ENCODE peak calls at places on chromosomes 6 and 20, in nine cellular contexts. One of them, this sample, is unnamed.

GRCh38 chr6:55643868-55644267 is 64.9 kb upstream of the HMGCLL1 start:
- DNase-seq in GM06990: no peak
- DNase-seq in choroid plexus epithelial cell: peak
- DNase-seq in cardiac fibroblast: peak
- DNase-seq in A673: peak
- DNase-seq in heart left ventricle: no peak
- DNase-seq in H1: no peak
- DNase-seq in GM12865: no peak
- DNase-seq in dorsolateral prefrontal cortex: no peak
- DNase-seq in this sample: no peak

GRCh38 chr20:48697845-48698491 is 129.8 kb downstream of the PREX1 start:
- DNase-seq in choroid plexus epithelial cell: peak
- DNase-seq in H1: no peak
- DNase-seq in A673: peak
- DNase-seq in heart left ventricle: peak
- DNase-seq in cardiac fibroblast: peak
- DNase-seq in GM06990: no peak
- DNase-seq in GM12865: no peak
- DNase-seq in dorsolateral prefrontal cortex: no peak
- DNase-seq in this sample: peak

GRCh38 chr20:18360601-18361000 is 72.3 kb downstream of the ZNF133 start:
- DNase-seq in dorsolateral prefrontal cortex: no peak
- DNase-seq in heart left ventricle: no peak
- DNase-seq in cardiac fibroblast: no peak
- DNase-seq in choroid plexus epithelial cell: no peak
- DNase-seq in GM06990: no peak
- DNase-seq in GM12865: no peak
- DNase-seq in H1: no peak
- DNase-seq in A673: no peak
- DNase-seq in this sample: no peak

GRCh38 chr6:70371454-70372105 is 41.7 kb upstream of the FAM135A start:
- DNase-seq in GM12865: peak
- DNase-seq in dorsolateral prefrontal cortex: no peak
- DNase-seq in GM06990: peak
- DNase-seq in A673: peak
- DNase-seq in H1: no peak
- DNase-seq in cardiac fibroblast: peak
- DNase-seq in heart left ventricle: no peak
- DNase-seq in choroid plexus epithelial cell: peak
- DNase-seq in this sample: peak

GRCh38 chr6:30447237-30447636 is 42.1 kb upstream of the HLA-E start:
- DNase-seq in heart left ventricle: no peak
- DNase-seq in cardiac fibroblast: peak
- DNase-seq in H1: peak
- DNase-seq in choroid plexus epithelial cell: peak
- DNase-seq in dorsolateral prefrontal cortex: no peak
- DNase-seq in GM06990: no peak
- DNase-seq in GM12865: no peak
- DNase-seq in A673: peak
- DNase-seq in this sample: no peak

GRCh38 chr6:37668251-37668650 is 29.4 kb downstream of the MDGA1 start:
- DNase-seq in choroid plexus epithelial cell: no peak
- DNase-seq in heart left ventricle: no peak
- DNase-seq in H1: no peak
- DNase-seq in A673: no peak
- DNase-seq in cardiac fibroblast: peak
- DNase-seq in dorsolateral prefrontal cortex: no peak
- DNase-seq in GM12865: no peak
- DNase-seq in GM06990: no peak
- DNase-seq in this sample: no peak

GRCh38 chr6:149899486-149899885 is 1.6 kb upstream of the RAET1E start:
- DNase-seq in GM12865: no peak
- DNase-seq in heart left ventricle: no peak
- DNase-seq in H1: no peak
- DNase-seq in choroid plexus epithelial cell: no peak
- DNase-seq in cardiac fibroblast: no peak
- DNase-seq in GM06990: no peak
- DNase-seq in A673: no peak
- DNase-seq in dorsolateral prefrontal cortex: no peak
- DNase-seq in this sample: no peak

GRCh38 chr6:170423030-170423429 is 116.5 kb downstream of the FAM120B start:
- DNase-seq in GM06990: no peak
- DNase-seq in dorsolateral prefrontal cortex: no peak
- DNase-seq in A673: no peak
- DNase-seq in choroid plexus epithelial cell: no peak
- DNase-seq in H1: peak
- DNase-seq in cardiac fibroblast: no peak
- DNase-seq in GM12865: no peak
- DNase-seq in heart left ventricle: no peak
- DNase-seq in this sample: no peak

GRCh38 chr6:21022343-21023107 is 488.3 kb downstream of the CDKAL1 start:
- DNase-seq in choroid plexus epithelial cell: peak
- DNase-seq in GM12865: peak
- DNase-seq in dorsolateral prefrontal cortex: no peak
- DNase-seq in A673: no peak
- DNase-seq in cardiac fibroblast: peak
- DNase-seq in heart left ventricle: no peak
- DNase-seq in GM06990: peak
- DNase-seq in H1: no peak
- DNase-seq in this sample: no peak

GRCh38 chr20:51481311-51481997 is 61.1 kb downstream of the NFATC2 start:
- DNase-seq in GM06990: peak
- DNase-seq in dorsolateral prefrontal cortex: no peak
- DNase-seq in H1: no peak
- DNase-seq in A673: no peak
- DNase-seq in choroid plexus epithelial cell: no peak
- DNase-seq in cardiac fibroblast: no peak
- DNase-seq in GM12865: peak
- DNase-seq in heart left ventricle: no peak
- DNase-seq in this sample: no peak

GRCh38 chr20:24670341-24670821 is 201.0 kb downstream of the SYNDIG1 start:
- DNase-seq in cardiac fibroblast: no peak
- DNase-seq in choroid plexus epithelial cell: no peak
- DNase-seq in GM12865: no peak
- DNase-seq in GM06990: no peak
- DNase-seq in H1: no peak
- DNase-seq in dorsolateral prefrontal cortex: no peak
- DNase-seq in heart left ventricle: no peak
- DNase-seq in A673: no peak
- DNase-seq in this sample: no peak

GRCh38 chr6:140809694-140810101 is 1323.0 kb upstream of the GJE1 start:
- DNase-seq in cardiac fibroblast: no peak
- DNase-seq in heart left ventricle: no peak
- DNase-seq in A673: no peak
- DNase-seq in choroid plexus epithelial cell: peak
- DNase-seq in GM12865: peak
- DNase-seq in GM06990: peak
- DNase-seq in H1: no peak
- DNase-seq in dorsolateral prefrontal cortex: no peak
- DNase-seq in this sample: no peak

GRCh38 chr20:51930775-51931174 is 128.5 kb upstream of the SALL4 start:
- DNase-seq in GM12865: no peak
- DNase-seq in A673: peak
- DNase-seq in H1: no peak
- DNase-seq in GM06990: no peak
- DNase-seq in choroid plexus epithelial cell: peak
- DNase-seq in cardiac fibroblast: peak
- DNase-seq in heart left ventricle: peak
- DNase-seq in dorsolateral prefrontal cortex: no peak
- DNase-seq in this sample: peak

GRCh38 chr6:16769131-16769985 is 8.1 kb upstream of the ATXN1 start:
- DNase-seq in dorsolateral prefrontal cortex: no peak
- DNase-seq in GM06990: peak
- DNase-seq in A673: peak
- DNase-seq in GM12865: peak
- DNase-seq in H1: no peak
- DNase-seq in cardiac fibroblast: peak
- DNase-seq in choroid plexus epithelial cell: peak
- DNase-seq in heart left ventricle: peak
- DNase-seq in this sample: peak

GRCh38 chr6:24909281-24910216 is 26.2 kb downstream of the RIPOR2 start:
- DNase-seq in GM12865: peak
- DNase-seq in heart left ventricle: no peak
- DNase-seq in cardiac fibroblast: no peak
- DNase-seq in choroid plexus epithelial cell: no peak
- DNase-seq in GM06990: no peak
- DNase-seq in dorsolateral prefrontal cortex: no peak
- DNase-seq in H1: no peak
- DNase-seq in A673: no peak
- DNase-seq in this sample: no peak

GRCh38 chr6:137013738-137014602 is 30.8 kb downstream of the IL20RA start:
- DNase-seq in GM06990: no peak
- DNase-seq in H1: no peak
- DNase-seq in GM12865: no peak
- DNase-seq in cardiac fibroblast: peak
- DNase-seq in A673: peak
- DNase-seq in choroid plexus epithelial cell: peak
- DNase-seq in dorsolateral prefrontal cortex: no peak
- DNase-seq in heart left ventricle: no peak
- DNase-seq in this sample: peak

GRCh38 chr6:2387445-2387844 is 142.0 kb upstream of the GMDS start:
- DNase-seq in dorsolateral prefrontal cortex: no peak
- DNase-seq in GM06990: no peak
- DNase-seq in cardiac fibroblast: no peak
- DNase-seq in A673: no peak
- DNase-seq in choroid plexus epithelial cell: no peak
- DNase-seq in GM12865: no peak
- DNase-seq in heart left ventricle: no peak
- DNase-seq in H1: no peak
- DNase-seq in this sample: no peak

GRCh38 chr20:10501377-10501776 is 66.3 kb downstream of the SLX4IP start:
- DNase-seq in A673: no peak
- DNase-seq in heart left ventricle: no peak
- DNase-seq in GM12865: no peak
- DNase-seq in choroid plexus epithelial cell: no peak
- DNase-seq in GM06990: no peak
- DNase-seq in H1: no peak
- DNase-seq in cardiac fibroblast: peak
- DNase-seq in dorsolateral prefrontal cortex: no peak
- DNase-seq in this sample: no peak

DNA sequence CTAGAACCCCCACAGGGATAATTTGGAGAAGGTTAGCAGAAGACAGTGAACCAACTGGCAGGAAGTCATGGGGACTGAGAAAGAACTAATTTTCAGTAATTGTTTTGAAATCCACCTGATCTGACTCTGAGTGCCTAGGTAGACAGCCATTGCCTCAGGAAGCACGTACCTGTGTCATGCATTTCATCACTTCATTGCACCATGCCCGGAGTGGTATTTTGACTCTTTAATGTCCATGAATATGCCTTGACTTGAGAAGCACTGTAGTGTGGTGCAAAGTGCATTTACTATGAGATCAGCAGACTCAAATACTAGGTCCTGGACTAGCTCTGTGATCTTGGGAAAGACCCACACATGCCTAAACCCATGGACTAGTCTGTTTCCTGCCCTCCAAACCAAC is 371.0 kb upstream of the MARCKS start:
- DNase-seq in dorsolateral prefrontal cortex: no peak
- DNase-seq in H1: no peak
- DNase-seq in choroid plexus epithelial cell: no peak
- DNase-seq in A673: no peak
- DNase-seq in GM06990: no peak
- DNase-seq in cardiac fibroblast: no peak
- DNase-seq in heart left ventricle: no peak
- DNase-seq in GM12865: no peak
- DNase-seq in this sample: no peak
- TF ChIP-seq CTCF in dorsolateral prefrontal cortex: no peak
- TF ChIP-seq CTCF in H1: no peak
- TF ChIP-seq CTCF in choroid plexus epithelial cell: no peak
- TF ChIP-seq CTCF in A673: no peak
- TF ChIP-seq CTCF in GM06990: no peak
- TF ChIP-seq CTCF in cardiac fibroblast: no peak
- TF ChIP-seq CTCF in heart left ventricle: no peak
- TF ChIP-seq CTCF in GM12865: no peak
- TF ChIP-seq CTCF in this sample: no peak

GRCh38 chr6:166169549-166170421 is 2.1 kb upstream of the TBXT start:
- DNase-seq in H1: no peak
- DNase-seq in choroid plexus epithelial cell: no peak
- DNase-seq in cardiac fibroblast: no peak
- DNase-seq in GM06990: no peak
- DNase-seq in GM12865: no peak
- DNase-seq in dorsolateral prefrontal cortex: no peak
- DNase-seq in heart left ventricle: no peak
- DNase-seq in A673: no peak
- DNase-seq in this sample: no peak
- H3K4me3 ChIP-seq in H1: peak
- H3K4me3 ChIP-seq in choroid plexus epithelial cell: no peak
- H3K4me3 ChIP-seq in cardiac fibroblast: no peak
- H3K4me3 ChIP-seq in GM06990: peak
- H3K4me3 ChIP-seq in GM12865: peak
- H3K4me3 ChIP-seq in dorsolateral prefrontal cortex: no peak
- H3K4me3 ChIP-seq in heart left ventricle: no peak
- H3K4me3 ChIP-seq in A673: no peak
- H3K4me3 ChIP-seq in this sample: no peak

DNA sequence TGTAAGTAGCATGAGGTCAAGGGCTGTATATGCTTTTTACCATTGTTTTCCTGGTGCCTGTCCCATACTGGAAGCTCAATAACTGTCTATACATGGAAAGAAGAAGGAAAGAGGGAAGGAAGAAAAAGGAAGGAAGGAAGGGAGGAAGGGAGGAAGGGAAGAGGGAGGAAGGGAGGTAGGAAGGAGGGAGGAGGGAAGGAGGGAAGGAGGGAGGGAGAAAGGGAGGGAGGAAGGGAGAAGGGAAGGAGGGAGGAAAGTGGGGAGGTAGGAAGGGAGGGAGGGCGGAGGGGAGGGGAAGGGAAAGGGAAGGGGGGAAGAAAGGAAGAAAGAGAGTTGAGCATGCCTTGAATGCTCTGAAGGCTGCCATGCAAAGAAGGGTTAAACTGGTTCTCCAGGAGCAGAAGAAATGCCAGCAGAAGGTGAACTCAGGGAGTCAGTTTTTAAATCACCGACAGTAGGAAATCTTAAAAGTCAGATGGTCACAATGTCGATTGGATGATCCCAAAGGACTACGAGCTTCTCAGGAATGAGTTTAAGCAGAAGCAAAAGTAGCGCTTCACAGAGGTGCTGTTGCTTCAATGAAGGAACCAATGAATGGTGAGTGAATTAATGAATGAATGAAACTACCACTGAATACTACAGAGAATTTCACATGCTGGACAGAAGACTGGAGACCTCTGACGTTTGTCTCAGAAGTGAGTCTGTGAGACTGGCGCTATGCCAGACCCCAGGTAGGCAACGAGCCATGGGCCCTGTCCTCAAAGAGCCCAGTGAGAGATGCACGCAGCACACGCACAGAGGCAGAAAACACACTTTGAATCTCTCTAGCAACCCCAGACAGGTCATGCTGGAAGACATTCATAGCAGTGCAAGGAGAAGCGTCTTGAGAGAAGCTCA is 117.6 kb downstream of the MRPL14 start:
- DNase-seq in cardiac fibroblast: peak
- DNase-seq in H1: no peak
- DNase-seq in dorsolateral prefrontal cortex: peak
- DNase-seq in choroid plexus epithelial cell: no peak
- DNase-seq in heart left ventricle: no peak
- DNase-seq in GM06990: no peak
- DNase-seq in GM12865: no peak
- DNase-seq in A673: no peak
- DNase-seq in this sample: no peak
- TF ChIP-seq CTCF in cardiac fibroblast: no peak
- TF ChIP-seq CTCF in H1: no peak
- TF ChIP-seq CTCF in dorsolateral prefrontal cortex: no peak
- TF ChIP-seq CTCF in choroid plexus epithelial cell: no peak
- TF ChIP-seq CTCF in heart left ventricle: no peak
- TF ChIP-seq CTCF in GM06990: no peak
- TF ChIP-seq CTCF in GM12865: no peak
- TF ChIP-seq CTCF in A673: no peak
- TF ChIP-seq CTCF in this sample: no peak

GRCh38 chr6:105199711-105200110 is 19.9 kb upstream of the POPDC3 start:
- DNase-seq in GM12865: no peak
- DNase-seq in cardiac fibroblast: no peak
- DNase-seq in H1: no peak
- DNase-seq in choroid plexus epithelial cell: no peak
- DNase-seq in heart left ventricle: peak
- DNase-seq in dorsolateral prefrontal cortex: no peak
- DNase-seq in A673: no peak
- DNase-seq in GM06990: no peak
- DNase-seq in this sample: no peak
- H3K4me3 ChIP-seq in GM12865: no peak
- H3K4me3 ChIP-seq in cardiac fibroblast: no peak
- H3K4me3 ChIP-seq in H1: no peak
- H3K4me3 ChIP-seq in choroid plexus epithelial cell: no peak
- H3K4me3 ChIP-seq in heart left ventricle: no peak
- H3K4me3 ChIP-seq in dorsolateral prefrontal cortex: no peak
- H3K4me3 ChIP-seq in A673: no peak
- H3K4me3 ChIP-seq in GM06990: no peak
- H3K4me3 ChIP-seq in this sample: no peak

This sample was measured in AG09309.